ENCODE peak calls at places on chromosomes 3 and 15, in four cellular contexts. U is gastrocnemius medialis, R is thoracic aorta, N is kidney. D is an unnamed sample.

GRCh38 chr15:62809106-62809967 is 233.2 kb upstream of the TPM1 start:
- DNase-seq in U (no peak), N (no peak), R (no peak), D (no peak)

GRCh38 chr3:71753716-71754609 is at the start of gene GPR27:
- DNase-seq in R (no peak), N (peak), U (no peak), D (no peak)

GRCh38 chr15:69784808-69785550 is 312.7 kb downstream of the TLE3 start:
- DNase-seq in R (no peak), N (no peak), U (no peak), D (no peak)

GRCh38 chr15:85306946-85307686 is 73.3 kb upstream of the AKAP13 start:
- DNase-seq in N (no peak), R (no peak), U (no peak), D (no peak)

GRCh38 chr15:44286814-44287555 is 1.5 kb upstream of the GOLM2 start:
- DNase-seq in U (no peak), N (no peak), R (no peak), D (no peak)

GRCh38 chr3:27354588-27355203 is 14.5 kb downstream of the NEK10 start:
- DNase-seq in U (no peak), N (no peak), R (no peak), D (no peak)

GRCh38 chr3:178386401-178386800 is 149.8 kb upstream of the KCNMB2 start:
- DNase-seq in N (no peak), R (no peak), U (no peak), D (no peak)

GRCh38 chr3:111509308-111509707 is 32.7 kb upstream of the CD96 start:
- DNase-seq in U (no peak), N (no peak), R (no peak), D (no peak)

GRCh38 chr3:108180214-108180613 is 42.0 kb downstream of the IFT57 start:
- DNase-seq in U (no peak), R (no peak), N (no peak), D (no peak)

GRCh38 chr3:188720636-188721035 is 451.1 kb upstream of the TPRG1 start:
- DNase-seq in N (no peak), U (no peak), R (no peak), D (no peak)

GRCh38 chr3:81713018-81713417 is 48.4 kb downstream of the GBE1 start:
- DNase-seq in N (no peak), R (no peak), U (no peak), D (no peak)

GRCh38 chr3:184540777-184541681 is 20.6 kb upstream of the EPHB3 start:
- DNase-seq in N (peak), R (no peak), U (no peak), D (no peak)

GRCh38 chr3:186432189-186432588 is 70.2 kb upstream of the DGKG start:
- DNase-seq in U (no peak), N (no peak), R (no peak), D (no peak)

GRCh38 chr3:138059261-138059660 is 49.3 kb downstream of the CLDN18 start:
- DNase-seq in N (no peak), R (no peak), U (no peak), D (no peak)

GRCh38 chr3:143565943-143566342 is 282.3 kb downstream of the SLC9A9 start:
- DNase-seq in R (no peak), N (no peak), U (no peak), D (no peak)

GRCh38 chr3:60598668-60599067 is 652.6 kb downstream of the FHIT start:
- DNase-seq in R (no peak), U (no peak), N (no peak), D (no peak)

GRCh38 chr3:101803152-101803782 is 24.3 kb downstream of the NXPE3 start:
- DNase-seq in N (no peak), U (no peak), R (no peak), D (no peak)

GRCh38 chr3:160355826-160356225 is 43.2 kb downstream of the IFT80 start:
- DNase-seq in R (no peak), U (no peak), N (no peak), D (no peak)

GRCh38 chr3:161069441-161070251 is 35.5 kb downstream of the B3GALNT1 start:
- DNase-seq in N (no peak), R (peak), U (no peak), D (no peak)

GRCh38 chr3:166425900-166426611 is 588.8 kb upstream of the BCHE start:
- DNase-seq in U (no peak), R (no peak), N (peak), D (no peak)

GRCh38 chr3:111668912-111669488 is 73.9 kb upstream of the ZBED2 start:
- DNase-seq in U (no peak), R (no peak), N (no peak), D (no peak)

GRCh38 chr3:37200141-37200540 is 25.8 kb upstream of the LRRFIP2 start:
- DNase-seq in N (no peak), U (no peak), R (no peak), D (no peak)

GRCh38 chr3:17686613-17687012 is 55.8 kb downstream of the TBC1D5 start:
- DNase-seq in N (no peak), R (no peak), U (no peak), D (no peak)

GRCh38 chr3:14858105-14858504 is 39.3 kb downstream of the FGD5 start:
- DNase-seq in U (no peak), R (no peak), N (no peak), D (no peak)

GRCh38 chr15:68383161-68384074 is 48.5 kb downstream of the ITGA11 start:
- DNase-seq in N (no peak), R (no peak), U (no peak), D (no peak)

GRCh38 chr3:84666468-84666867 is 292.3 kb upstream of the CADM2 start:
- DNase-seq in N (no peak), R (no peak), U (no peak), D (no peak)

GRCh38 chr15:90177012-90177411 is 24.1 kb upstream of the SEMA4B start:
- DNase-seq in R (no peak), U (no peak), N (no peak), D (no peak)

GRCh38 chr3:146313411-146314111 is 62.7 kb upstream of the PLSCR4 start:
- DNase-seq in N (no peak), R (no peak), U (no peak), D (no peak)

GRCh38 chr3:34886443-34886842 is 752.9 kb upstream of the ARPP21 start:
- DNase-seq in N (no peak), R (no peak), U (no peak), D (no peak)

GRCh38 chr3:34998905-34999304 is 640.4 kb upstream of the ARPP21 start:
- DNase-seq in N (no peak), R (no peak), U (no peak), D (no peak)

GRCh38 chr15:40809051-40809450 is 1.8 kb upstream of the DNAJC17 start:
- DNase-seq in N (no peak), R (no peak), U (no peak), D (no peak)

GRCh38 chr15:65049418-65049840 is 4.2 kb downstream of the SLC51B start:
- DNase-seq in N (peak), U (peak), R (peak), D (peak)
- H3K4me3 ChIP-seq in N (peak), U (peak), R (peak), D (peak)

GRCh38 chr3:127457746-127458145 is 132.8 kb downstream of the TPRA1 start:
- DNase-seq in R (no peak), U (no peak), N (peak), D (peak)

GRCh38 chr3:127459205-127459604 is 131.3 kb downstream of the TPRA1 start:
- DNase-seq in U (no peak), N (peak), R (no peak), D (no peak)

GRCh38 chr3:127458698-127459097 is 131.8 kb downstream of the TPRA1 start:
- DNase-seq in U (no peak), N (peak), R (no peak), D (no peak)

GRCh38 chr3:127461286-127461685 is 129.2 kb downstream of the TPRA1 start:
- DNase-seq in N (peak), R (no peak), U (no peak), D (no peak)

GRCh38 chr3:127459891-127460290 is 130.6 kb downstream of the TPRA1 start:
- DNase-seq in N (peak), U (no peak), R (no peak), D (no peak)
- H3K27ac ChIP-seq in N (no peak), U (no peak), R (no peak), D (no peak)

GRCh38 chr3:100263583-100263982 is 2.8 kb downstream of the TBC1D23 start:
- DNase-seq in U (no peak), N (no peak), R (no peak), D (no peak)
- H3K4me3 ChIP-seq in U (no peak), N (no peak), R (no peak), D (peak)

DNA sequence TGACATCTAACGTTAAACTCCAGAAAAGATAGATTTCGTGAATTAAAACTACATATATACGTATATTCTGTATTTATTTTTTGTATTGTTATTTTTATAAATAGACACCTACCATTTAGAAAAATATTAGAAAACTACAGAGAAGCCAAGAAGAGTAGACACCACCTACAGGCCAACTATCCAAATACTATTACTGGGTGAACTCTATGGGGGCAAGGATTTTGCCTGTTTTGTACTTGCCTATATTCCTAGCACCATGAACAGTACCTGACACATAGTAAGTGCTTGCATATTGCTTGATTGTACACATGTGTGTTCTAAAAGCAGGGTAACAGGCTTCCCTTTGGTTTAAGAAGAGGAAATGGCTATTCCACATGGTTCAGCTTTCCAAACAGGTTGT is 24.4 kb upstream of the CLEC3B start:
- DNase-seq in N (no peak), R (no peak), U (no peak), D (no peak)
- H3K27ac ChIP-seq in N (no peak), R (no peak), U (peak), D (no peak)